ENCODE peak calls at places on chromosomes 4 and X, in ten cellular contexts. P is fibroblast of lung, C is NCI-H510A treated with DMSO at 0.1 percent for 48 hours, I is IMR-90, R is epithelial cell of proximal tubule, F is A172, K is HFF-Myc, M is cardiac fibroblast, N is hippocampal formation, A is iPS DF 6.9. Q is an unnamed sample.

GRCh38 chr4:109878355-109878754 is 30.4 kb downstream of the LRIT3 start:
- DNase-seq in P (no peak), C (no peak), I (no peak), R (no peak), F (no peak), K (no peak), M (no peak), N (no peak), A (no peak), Q (no peak)

GRCh38 chrX:103017542-103017941 is 46.4 kb downstream of the BEX1 start:
- DNase-seq in P (no peak), C (no peak), I (no peak), R (no peak), F (no peak), K (no peak), M (no peak), N (no peak), A (no peak), Q (no peak)

GRCh38 chr4:91838181-91838861 is 465.4 kb upstream of the GRID2 start:
- DNase-seq in P (no peak), C (no peak), I (no peak), R (no peak), F (no peak), K (no peak), M (peak; percentile 52), N (no peak), A (no peak), Q (no peak)

GRCh38 chr4:155667538-155668511 is 1.2 kb downstream of the GUCY1A1 start:
- DNase-seq in P (peak; percentile 42), C (peak; percentile 16), I (peak; percentile 27), R (no peak), F (no peak), K (no peak), M (peak; percentile 47), N (peak; percentile 40), A (no peak), Q (no peak)

GRCh38 chr4:3516061-3516835 is 16.0 kb downstream of the LRPAP1 start:
- DNase-seq in P (no peak), C (no peak), I (no peak), R (no peak), F (no peak), K (no peak), M (no peak), N (no peak), A (no peak), Q (no peak)

GRCh38 chr4:53586121-53586816 is 5.0 kb downstream of the LNX1 start:
- DNase-seq in P (peak; percentile 96), C (no peak), I (peak; percentile 99), R (no peak), F (no peak), K (peak; percentile 26), M (peak; percentile 91), N (no peak), A (no peak), Q (no peak)

GRCh38 chrX:11792461-11793421 is 34.7 kb downstream of the MSL3 start:
- DNase-seq in P (no peak), C (no peak), I (no peak), R (no peak), F (peak; percentile 5), K (no peak), M (no peak), N (no peak), A (no peak), Q (no peak)

GRCh38 chr4:20829958-20830357 is 129.7 kb downstream of the PACRGL start:
- DNase-seq in P (no peak), C (no peak), I (peak; percentile 6), R (no peak), F (no peak), K (no peak), M (peak; percentile 5), N (no peak), A (no peak), Q (no peak)

GRCh38 chr4:2768921-2769336 is 12.8 kb upstream of the TNIP2 start:
- DNase-seq in P (no peak), C (no peak), I (no peak), R (no peak), F (no peak), K (no peak), M (no peak), N (no peak), A (no peak), Q (no peak)

Q was measured in DMS79 treated with DMSO at 0.1 percent for 48 hours.